ENCODE peak calls at places on chromosomes 7 and 10, in seven cellular contexts. One of them, this sample, is unnamed. For H3K9me3, the result is how much of the 10 kb centered on the place peaks cover.

GRCh38 chr7:107179326-107180163 is 10.7 kb downstream of the HBP1 start:
- DNase-seq in fibroblast of lung: peak
- DNase-seq in endothelial cell of umbilical vein: no peak
- DNase-seq in A549: peak
- DNase-seq in OCI-LY7: no peak
- DNase-seq in colonic mucosa: peak
- DNase-seq in Peyer's patch: no peak
- DNase-seq in this sample: no peak

GRCh38 chr7:105402221-105403095 is 13.7 kb upstream of the SRPK2 start:
- DNase-seq in colonic mucosa: no peak
- DNase-seq in Peyer's patch: no peak
- DNase-seq in A549: no peak
- DNase-seq in OCI-LY7: no peak
- DNase-seq in endothelial cell of umbilical vein: no peak
- DNase-seq in fibroblast of lung: peak
- DNase-seq in this sample: no peak

GRCh38 chr10:96502561-96503267 is 11.0 kb downstream of the TLL2 start:
- DNase-seq in A549: no peak
- DNase-seq in OCI-LY7: no peak
- DNase-seq in Peyer's patch: no peak
- DNase-seq in fibroblast of lung: no peak
- DNase-seq in endothelial cell of umbilical vein: no peak
- DNase-seq in colonic mucosa: no peak
- DNase-seq in this sample: no peak

GRCh38 chr10:49564461-49565009 is 25.6 kb upstream of the ERCC6 start:
- DNase-seq in endothelial cell of umbilical vein: no peak
- DNase-seq in fibroblast of lung: peak
- DNase-seq in Peyer's patch: no peak
- DNase-seq in OCI-LY7: no peak
- DNase-seq in colonic mucosa: no peak
- DNase-seq in A549: no peak
- DNase-seq in this sample: no peak

GRCh38 chr10:5466451-5466996 is 32.8 kb downstream of the CALML5 start:
- DNase-seq in OCI-LY7: no peak
- DNase-seq in Peyer's patch: peak
- DNase-seq in colonic mucosa: peak
- DNase-seq in fibroblast of lung: peak
- DNase-seq in A549: no peak
- DNase-seq in endothelial cell of umbilical vein: no peak
- DNase-seq in this sample: no peak

GRCh38 chr7:4681922-4682620 is at the start of gene FOXK1:
- DNase-seq in colonic mucosa: peak
- DNase-seq in endothelial cell of umbilical vein: peak
- DNase-seq in Peyer's patch: peak
- DNase-seq in OCI-LY7: peak
- DNase-seq in fibroblast of lung: peak
- DNase-seq in A549: peak
- DNase-seq in this sample: peak

GRCh38 chr10:125768217-125768616 is 7.4 kb downstream of the MMP21 start:
- DNase-seq in A549: peak
- DNase-seq in endothelial cell of umbilical vein: no peak
- DNase-seq in Peyer's patch: no peak
- DNase-seq in colonic mucosa: no peak
- DNase-seq in fibroblast of lung: peak
- DNase-seq in OCI-LY7: no peak
- DNase-seq in this sample: no peak

GRCh38 chr7:24764972-24765744 is 7.9 kb upstream of the GSDME start:
- DNase-seq in colonic mucosa: no peak
- DNase-seq in Peyer's patch: no peak
- DNase-seq in endothelial cell of umbilical vein: no peak
- DNase-seq in OCI-LY7: no peak
- DNase-seq in A549: no peak
- DNase-seq in fibroblast of lung: no peak
- DNase-seq in this sample: no peak

GRCh38 chr10:30639946-30640786 is 10.6 kb upstream of the LYZL2 start:
- DNase-seq in colonic mucosa: no peak
- DNase-seq in endothelial cell of umbilical vein: peak
- DNase-seq in fibroblast of lung: peak
- DNase-seq in OCI-LY7: peak
- DNase-seq in A549: peak
- DNase-seq in Peyer's patch: no peak
- DNase-seq in this sample: peak

GRCh38 chr7:139799586-139799985 is 21.8 kb upstream of the HIPK2 start:
- DNase-seq in fibroblast of lung: peak
- DNase-seq in colonic mucosa: no peak
- DNase-seq in Peyer's patch: no peak
- DNase-seq in OCI-LY7: no peak
- DNase-seq in endothelial cell of umbilical vein: peak
- DNase-seq in A549: no peak
- DNase-seq in this sample: no peak

GRCh38 chr7:79622781-79623180 is 169.3 kb upstream of the MAGI2 start:
- DNase-seq in colonic mucosa: no peak
- DNase-seq in OCI-LY7: no peak
- DNase-seq in A549: no peak
- DNase-seq in fibroblast of lung: no peak
- DNase-seq in endothelial cell of umbilical vein: peak
- DNase-seq in Peyer's patch: no peak
- DNase-seq in this sample: no peak

GRCh38 chr10:33952692-33953360 is 618.4 kb upstream of the NRP1 start:
- DNase-seq in endothelial cell of umbilical vein: peak
- DNase-seq in A549: no peak
- DNase-seq in Peyer's patch: no peak
- DNase-seq in OCI-LY7: no peak
- DNase-seq in fibroblast of lung: peak
- DNase-seq in colonic mucosa: no peak
- DNase-seq in this sample: no peak

GRCh38 chr10:2925631-2926030 is 141.7 kb upstream of the PFKP start:
- DNase-seq in fibroblast of lung: peak
- DNase-seq in OCI-LY7: no peak
- DNase-seq in colonic mucosa: peak
- DNase-seq in Peyer's patch: no peak
- DNase-seq in endothelial cell of umbilical vein: peak
- DNase-seq in A549: no peak
- DNase-seq in this sample: peak

GRCh38 chr7:157773361-157773760 is 436.6 kb downstream of the DNAJB6 start:
- DNase-seq in endothelial cell of umbilical vein: no peak
- DNase-seq in OCI-LY7: no peak
- DNase-seq in fibroblast of lung: no peak
- DNase-seq in colonic mucosa: no peak
- DNase-seq in A549: no peak
- DNase-seq in Peyer's patch: no peak
- DNase-seq in this sample: no peak

GRCh38 chr10:79285315-79286185 is 61.7 kb upstream of the PPIF start:
- DNase-seq in endothelial cell of umbilical vein: no peak
- DNase-seq in colonic mucosa: no peak
- DNase-seq in Peyer's patch: no peak
- DNase-seq in fibroblast of lung: no peak
- DNase-seq in A549: no peak
- DNase-seq in OCI-LY7: peak
- DNase-seq in this sample: peak

GRCh38 chr7:151702961-151703360 is 174.0 kb downstream of the PRKAG2 start:
- DNase-seq in colonic mucosa: no peak
- DNase-seq in Peyer's patch: no peak
- DNase-seq in fibroblast of lung: no peak
- DNase-seq in A549: no peak
- DNase-seq in OCI-LY7: no peak
- DNase-seq in endothelial cell of umbilical vein: no peak
- DNase-seq in this sample: no peak

GRCh38 chr7:73706122-73707044 is 13.1 kb downstream of the STX1A start:
- DNase-seq in colonic mucosa: no peak
- DNase-seq in endothelial cell of umbilical vein: no peak
- DNase-seq in A549: peak
- DNase-seq in fibroblast of lung: peak
- DNase-seq in OCI-LY7: no peak
- DNase-seq in Peyer's patch: no peak
- DNase-seq in this sample: no peak

GRCh38 chr7:114622189-114622588 is 207.6 kb downstream of the FOXP2 start:
- DNase-seq in OCI-LY7: no peak
- DNase-seq in A549: no peak
- DNase-seq in colonic mucosa: no peak
- DNase-seq in Peyer's patch: no peak
- DNase-seq in fibroblast of lung: no peak
- DNase-seq in endothelial cell of umbilical vein: no peak
- DNase-seq in this sample: no peak

GRCh38 chr7:22723171-22723601 is 3.8 kb upstream of the IL6 start:
- DNase-seq in endothelial cell of umbilical vein: peak
- DNase-seq in OCI-LY7: no peak
- DNase-seq in Peyer's patch: no peak
- DNase-seq in fibroblast of lung: peak
- DNase-seq in A549: no peak
- DNase-seq in colonic mucosa: peak
- DNase-seq in this sample: no peak

GRCh38 chr7:137690635-137691034 is 156.1 kb downstream of the DGKI start:
- DNase-seq in OCI-LY7: no peak
- DNase-seq in colonic mucosa: no peak
- DNase-seq in fibroblast of lung: no peak
- DNase-seq in endothelial cell of umbilical vein: no peak
- DNase-seq in A549: no peak
- DNase-seq in Peyer's patch: no peak
- DNase-seq in this sample: no peak

GRCh38 chr7:41870505-41871138 is 167.7 kb upstream of the INHBA start:
- DNase-seq in endothelial cell of umbilical vein: no peak
- DNase-seq in fibroblast of lung: peak
- DNase-seq in Peyer's patch: no peak
- DNase-seq in OCI-LY7: no peak
- DNase-seq in colonic mucosa: no peak
- DNase-seq in A549: no peak
- DNase-seq in this sample: no peak

GRCh38 chr7:97317575-97317974 is 200.1 kb downstream of the SDHAF3 start:
- DNase-seq in A549: no peak
- DNase-seq in colonic mucosa: no peak
- DNase-seq in endothelial cell of umbilical vein: no peak
- DNase-seq in fibroblast of lung: no peak
- DNase-seq in OCI-LY7: no peak
- DNase-seq in Peyer's patch: no peak
- DNase-seq in this sample: no peak
- H3K27ac ChIP-seq in A549: no peak
- H3K27ac ChIP-seq in colonic mucosa: no peak
- H3K27ac ChIP-seq in endothelial cell of umbilical vein: no peak
- H3K27ac ChIP-seq in fibroblast of lung: no peak
- H3K27ac ChIP-seq in OCI-LY7: no peak
- H3K27ac ChIP-seq in Peyer's patch: no peak
- H3K27ac ChIP-seq in this sample: no peak

GRCh38 chr7:100886142-100886935 is 3.2 kb downstream of the UFSP1 start:
- DNase-seq in OCI-LY7: no peak
- DNase-seq in endothelial cell of umbilical vein: no peak
- DNase-seq in colonic mucosa: no peak
- DNase-seq in fibroblast of lung: no peak
- DNase-seq in A549: no peak
- DNase-seq in Peyer's patch: no peak
- DNase-seq in this sample: no peak
- H3K9me3 ChIP-seq in OCI-LY7: under half
- H3K9me3 ChIP-seq in endothelial cell of umbilical vein: under half
- H3K9me3 ChIP-seq in colonic mucosa: under half
- H3K9me3 ChIP-seq in fibroblast of lung: under half
- H3K9me3 ChIP-seq in A549: under half
- H3K9me3 ChIP-seq in Peyer's patch: under half
- H3K9me3 ChIP-seq in this sample: under half

GRCh38 chr7:90236890-90237289 is 8.1 kb upstream of the CFAP69 start:
- DNase-seq in fibroblast of lung: no peak
- DNase-seq in colonic mucosa: peak
- DNase-seq in A549: no peak
- DNase-seq in endothelial cell of umbilical vein: no peak
- DNase-seq in Peyer's patch: no peak
- DNase-seq in OCI-LY7: no peak
- DNase-seq in this sample: no peak
- H3K27ac ChIP-seq in fibroblast of lung: no peak
- H3K27ac ChIP-seq in colonic mucosa: no peak
- H3K27ac ChIP-seq in A549: no peak
- H3K27ac ChIP-seq in endothelial cell of umbilical vein: no peak
- H3K27ac ChIP-seq in Peyer's patch: no peak
- H3K27ac ChIP-seq in OCI-LY7: no peak
- H3K27ac ChIP-seq in this sample: no peak

DNA sequence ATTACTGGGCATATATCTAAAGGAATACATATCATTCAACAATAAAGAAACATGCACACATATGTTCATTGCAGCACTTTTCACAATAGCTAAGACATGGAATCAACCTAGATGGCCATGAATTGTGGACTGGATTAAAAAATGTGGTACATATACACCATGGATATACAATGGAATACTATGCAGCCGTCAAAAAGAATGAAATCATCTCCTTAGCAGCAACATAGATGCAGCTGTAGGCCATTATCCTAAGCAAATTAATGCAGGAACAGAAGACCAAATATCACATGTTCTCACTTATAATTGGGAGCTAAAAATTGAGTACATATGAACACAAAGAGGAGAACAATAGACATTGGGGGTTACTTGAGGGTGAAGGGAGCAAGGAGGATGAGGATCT is 175.6 kb downstream of the POLR1F start:
- DNase-seq in endothelial cell of umbilical vein: no peak
- DNase-seq in A549: no peak
- DNase-seq in OCI-LY7: no peak
- DNase-seq in fibroblast of lung: no peak
- DNase-seq in colonic mucosa: no peak
- DNase-seq in Peyer's patch: no peak
- DNase-seq in this sample: no peak
- H3K9me3 ChIP-seq in endothelial cell of umbilical vein: under half
- H3K9me3 ChIP-seq in A549: under half
- H3K9me3 ChIP-seq in OCI-LY7: under half
- H3K9me3 ChIP-seq in fibroblast of lung: under half
- H3K9me3 ChIP-seq in colonic mucosa: under half
- H3K9me3 ChIP-seq in Peyer's patch: under half
- H3K9me3 ChIP-seq in this sample: under half

GRCh38 chr10:116886772-116887171 is 37.5 kb downstream of the ENO4 start:
- DNase-seq in OCI-LY7: no peak
- DNase-seq in colonic mucosa: no peak
- DNase-seq in fibroblast of lung: no peak
- DNase-seq in endothelial cell of umbilical vein: no peak
- DNase-seq in A549: no peak
- DNase-seq in Peyer's patch: no peak
- DNase-seq in this sample: no peak

GRCh38 chr10:116892873-116893685 is 43.8 kb downstream of the ENO4 start:
- DNase-seq in colonic mucosa: no peak
- DNase-seq in Peyer's patch: no peak
- DNase-seq in fibroblast of lung: peak
- DNase-seq in A549: no peak
- DNase-seq in OCI-LY7: no peak
- DNase-seq in endothelial cell of umbilical vein: peak
- DNase-seq in this sample: peak

GRCh38 chr10:116891208-116891607 is 41.9 kb downstream of the ENO4 start:
- DNase-seq in colonic mucosa: peak
- DNase-seq in OCI-LY7: no peak
- DNase-seq in A549: no peak
- DNase-seq in endothelial cell of umbilical vein: peak
- DNase-seq in fibroblast of lung: peak
- DNase-seq in Peyer's patch: no peak
- DNase-seq in this sample: no peak

GRCh38 chr10:116888380-116889055 is 39.2 kb downstream of the ENO4 start:
- DNase-seq in A549: peak
- DNase-seq in colonic mucosa: peak
- DNase-seq in Peyer's patch: no peak
- DNase-seq in OCI-LY7: no peak
- DNase-seq in fibroblast of lung: peak
- DNase-seq in endothelial cell of umbilical vein: peak
- DNase-seq in this sample: no peak

GRCh38 chr10:116889066-116889465 is 39.8 kb downstream of the ENO4 start:
- DNase-seq in Peyer's patch: no peak
- DNase-seq in endothelial cell of umbilical vein: no peak
- DNase-seq in A549: no peak
- DNase-seq in colonic mucosa: no peak
- DNase-seq in fibroblast of lung: no peak
- DNase-seq in OCI-LY7: no peak
- DNase-seq in this sample: no peak
- H3K27ac ChIP-seq in Peyer's patch: peak
- H3K27ac ChIP-seq in endothelial cell of umbilical vein: peak
- H3K27ac ChIP-seq in A549: peak
- H3K27ac ChIP-seq in colonic mucosa: peak
- H3K27ac ChIP-seq in fibroblast of lung: no peak
- H3K27ac ChIP-seq in OCI-LY7: no peak
- H3K27ac ChIP-seq in this sample: no peak

GRCh38 chr10:1206601-1207000 is 150.4 kb downstream of the WDR37 start:
- DNase-seq in endothelial cell of umbilical vein: no peak
- DNase-seq in OCI-LY7: no peak
- DNase-seq in Peyer's patch: peak
- DNase-seq in colonic mucosa: no peak
- DNase-seq in A549: no peak
- DNase-seq in fibroblast of lung: no peak
- DNase-seq in this sample: no peak
- H3K9me3 ChIP-seq in endothelial cell of umbilical vein: under half
- H3K9me3 ChIP-seq in OCI-LY7: under half
- H3K9me3 ChIP-seq in Peyer's patch: under half
- H3K9me3 ChIP-seq in colonic mucosa: under half
- H3K9me3 ChIP-seq in A549: under half
- H3K9me3 ChIP-seq in fibroblast of lung: under half
- H3K9me3 ChIP-seq in this sample: under half

This sample was measured in CD4-positive, CD25-positive, alpha-beta regulatory T cell.